ENCODE peak calls at places on chromosomes 5 and 9, in ten cellular contexts. W is GM12878, A is HCT116, D is suprapubic skin, J is adrenal gland, E is A549, U is NB4, I is Peyer's patch, P is transverse colon, T is IMR-90. H is an unnamed sample.
A peak's percentile ranks its signal among the peaks of the same experiment; 100 is the strongest.

GRCh38 chr9:734831-735511 is 106.5 kb upstream of the DMRT1 start:
- DNase-seq in W (no peak), A (no peak), D (no peak), J (no peak), E (no peak), U (no peak), I (no peak), P (no peak), T (peak; percentile 97), H (no peak)

GRCh38 chr9:19174127-19174921 is 47.0 kb upstream of the PLIN2 start:
- DNase-seq in W (peak; percentile 64), A (peak; percentile 34), D (peak; percentile 84), J (peak; percentile 80), E (peak; percentile 66), U (peak; percentile 98), I (no peak), P (peak; percentile 56), T (peak; percentile 93), H (no peak)

GRCh38 chr5:10490927-10491672 is 49.4 kb downstream of the ROPN1L start:
- DNase-seq in W (no peak), A (no peak), D (no peak), J (no peak), E (no peak), U (no peak), I (no peak), P (no peak), T (no peak), H (peak; percentile 40)

GRCh38 chr5:172370648-172371248 is 83.6 kb downstream of the SH3PXD2B start:
- DNase-seq in W (no peak), A (peak; percentile 33), D (no peak), J (peak; percentile 78), E (peak; percentile 23), U (peak; percentile 61), I (peak; percentile 20), P (no peak), T (peak; percentile 71), H (no peak)

GRCh38 chr9:4182831-4183230 is 117.0 kb downstream of the GLIS3 start:
- DNase-seq in W (no peak), A (no peak), D (no peak), J (no peak), E (no peak), U (no peak), I (no peak), P (no peak), T (no peak), H (no peak)

GRCh38 chr5:141105350-141105749 is 5.1 kb downstream of the PCDHB3 start:
- DNase-seq in W (no peak), A (no peak), D (no peak), J (no peak), E (no peak), U (no peak), I (no peak), P (no peak), T (no peak), H (no peak)

GRCh38 chr9:137870432-137870831 is 7.2 kb upstream of the CACNA1B start:
- DNase-seq in W (no peak), A (no peak), D (no peak), J (no peak), E (no peak), U (no peak), I (no peak), P (no peak), T (no peak), H (no peak)

GRCh38 chr5:167967494-167968180 is 323.8 kb upstream of the WWC1 start:
- DNase-seq in W (no peak), A (no peak), D (no peak), J (no peak), E (no peak), U (no peak), I (no peak), P (no peak), T (no peak), H (no peak)

GRCh38 chr9:135704366-135704947 is 2.5 kb downstream of the KCNT1 start:
- DNase-seq in W (no peak), A (no peak), D (no peak), J (no peak), E (no peak), U (no peak), I (no peak), P (no peak), T (no peak), H (peak; percentile 83)

GRCh38 chr5:107619781-107620180 is 51.0 kb downstream of the EFNA5 start:
- DNase-seq in W (no peak), A (no peak), D (no peak), J (no peak), E (no peak), U (no peak), I (no peak), P (no peak), T (no peak), H (no peak)

DNA sequence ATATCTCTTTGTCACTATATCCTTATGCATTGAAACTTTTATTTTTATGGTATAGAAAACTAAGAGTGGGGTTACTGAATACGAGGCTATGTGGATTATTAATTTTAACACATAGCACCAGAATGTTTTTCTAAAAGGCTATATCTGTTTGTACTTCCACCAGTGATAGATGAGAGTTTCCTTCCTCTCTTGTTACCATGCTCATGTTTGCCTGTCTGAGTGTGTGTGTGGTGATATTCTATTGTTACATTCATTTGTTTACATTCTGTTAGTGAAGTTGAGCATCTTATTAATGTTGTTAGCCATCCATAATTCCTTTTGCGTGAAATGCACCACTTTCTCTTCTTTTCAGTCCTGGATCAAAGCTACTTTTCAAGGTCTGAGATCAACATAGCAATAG is 54.1 kb upstream of the ALDH1A1 start:
- DNase-seq in W (no peak), A (no peak), D (no peak), J (no peak), E (no peak), U (no peak), I (no peak), P (no peak), T (no peak), H (no peak)
- TF ChIP-seq POLR2A in W (no peak), A (no peak), D (no peak), J (no peak), E (no peak), U (no peak), I (no peak), P (no peak), T (no peak), H (no peak)

DNA sequence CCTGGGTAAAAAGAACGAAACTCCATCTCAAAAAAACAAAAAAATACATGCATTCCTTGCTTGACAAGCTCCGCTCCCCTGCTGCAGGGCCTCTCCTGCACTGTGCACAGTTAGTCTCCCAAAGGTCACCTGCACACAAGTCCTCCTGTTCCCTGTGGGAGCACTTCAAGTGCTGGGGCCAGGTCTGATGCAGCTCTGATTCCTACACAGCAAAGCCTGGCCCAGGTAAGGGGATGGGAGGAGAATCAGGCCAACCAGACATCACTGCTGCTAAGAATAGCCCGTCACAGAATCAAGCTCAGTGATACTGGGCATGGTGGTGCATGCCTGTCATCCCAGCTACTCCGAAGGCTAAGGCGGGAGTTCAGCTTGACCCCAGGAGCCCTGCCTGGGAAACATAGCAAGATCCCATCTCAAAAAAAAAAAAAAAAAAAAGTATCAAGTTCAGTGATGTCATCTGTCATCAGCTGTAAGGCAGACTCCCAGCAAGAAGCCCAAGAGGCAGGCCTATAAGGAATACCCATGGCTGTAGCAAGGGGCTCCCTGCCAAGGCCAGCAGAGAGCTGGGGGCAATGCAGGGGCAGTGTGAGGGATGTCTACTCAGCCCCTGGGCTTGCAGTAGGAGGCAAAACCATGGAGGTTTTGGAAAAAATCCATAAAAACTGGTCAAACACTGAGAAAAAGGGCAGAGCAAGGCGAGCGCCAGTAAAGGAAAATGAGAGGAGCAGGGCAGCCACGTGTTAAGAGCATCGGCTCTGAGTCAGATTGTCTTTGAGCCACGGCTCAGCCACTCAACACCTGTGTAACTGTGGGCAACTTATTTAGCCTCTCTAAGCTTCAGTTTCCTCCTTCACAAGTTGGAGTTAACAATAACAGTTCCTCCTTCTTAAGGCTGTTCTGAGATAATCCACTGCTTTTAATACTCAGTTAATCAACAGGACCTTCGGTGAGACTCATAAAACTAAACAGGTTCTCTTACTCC is 3.2 kb downstream of the TPM2 start:
- DNase-seq in W (no peak), A (no peak), D (no peak), J (no peak), E (no peak), U (no peak), I (no peak), P (no peak), T (peak; percentile 60), H (no peak)
- H3K4me3 ChIP-seq in W (no peak overlapping the region), A (no peak overlapping the region), D (peak overlapping the region; percentile 65), J (no peak overlapping the region), E (no peak overlapping the region), U (no peak overlapping the region), I (peak overlapping the region; percentile 69), P (peak overlapping the region; percentile 75), T (peak overlapping the region; percentile 26), H (no peak overlapping the region)

DNA sequence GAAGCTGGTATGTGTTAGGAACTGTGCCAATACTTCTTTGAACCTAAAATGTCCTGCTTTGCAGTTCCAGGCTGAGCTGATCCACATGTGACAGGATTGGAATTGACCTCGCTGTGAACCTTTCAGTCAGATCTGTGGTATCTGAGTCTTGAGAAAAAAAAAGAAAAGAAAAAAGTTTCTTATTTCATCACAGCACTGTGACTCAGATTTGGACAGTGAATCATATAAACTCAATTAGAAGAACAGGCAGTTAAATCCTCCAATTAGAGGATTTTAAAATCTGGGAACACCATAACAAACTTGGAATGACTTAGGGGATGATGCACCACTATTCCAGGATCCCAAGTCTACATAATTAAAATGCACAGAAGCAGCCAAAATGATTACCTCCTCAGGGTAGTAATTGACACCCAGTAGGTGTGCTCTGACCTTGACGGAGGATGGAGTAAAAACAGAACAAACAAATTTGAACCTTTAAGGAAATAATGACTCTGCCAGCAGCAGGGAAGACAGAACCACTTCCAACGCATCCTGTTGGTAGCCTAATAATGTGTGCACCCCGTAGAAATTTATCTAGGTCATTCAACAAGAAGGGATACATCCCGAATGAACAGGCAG is 57.8 kb upstream of the RAI14 start:
- DNase-seq in W (no peak), A (peak; percentile 35), D (no peak), J (peak; percentile 87), E (peak; percentile 78), U (no peak), I (no peak), P (no peak), T (peak; percentile 96), H (no peak)
- TF ChIP-seq POLR2A in W (no peak), A (no peak), D (no peak), J (no peak), E (no peak), U (no peak), I (no peak), P (no peak), T (no peak), H (no peak)

DNA sequence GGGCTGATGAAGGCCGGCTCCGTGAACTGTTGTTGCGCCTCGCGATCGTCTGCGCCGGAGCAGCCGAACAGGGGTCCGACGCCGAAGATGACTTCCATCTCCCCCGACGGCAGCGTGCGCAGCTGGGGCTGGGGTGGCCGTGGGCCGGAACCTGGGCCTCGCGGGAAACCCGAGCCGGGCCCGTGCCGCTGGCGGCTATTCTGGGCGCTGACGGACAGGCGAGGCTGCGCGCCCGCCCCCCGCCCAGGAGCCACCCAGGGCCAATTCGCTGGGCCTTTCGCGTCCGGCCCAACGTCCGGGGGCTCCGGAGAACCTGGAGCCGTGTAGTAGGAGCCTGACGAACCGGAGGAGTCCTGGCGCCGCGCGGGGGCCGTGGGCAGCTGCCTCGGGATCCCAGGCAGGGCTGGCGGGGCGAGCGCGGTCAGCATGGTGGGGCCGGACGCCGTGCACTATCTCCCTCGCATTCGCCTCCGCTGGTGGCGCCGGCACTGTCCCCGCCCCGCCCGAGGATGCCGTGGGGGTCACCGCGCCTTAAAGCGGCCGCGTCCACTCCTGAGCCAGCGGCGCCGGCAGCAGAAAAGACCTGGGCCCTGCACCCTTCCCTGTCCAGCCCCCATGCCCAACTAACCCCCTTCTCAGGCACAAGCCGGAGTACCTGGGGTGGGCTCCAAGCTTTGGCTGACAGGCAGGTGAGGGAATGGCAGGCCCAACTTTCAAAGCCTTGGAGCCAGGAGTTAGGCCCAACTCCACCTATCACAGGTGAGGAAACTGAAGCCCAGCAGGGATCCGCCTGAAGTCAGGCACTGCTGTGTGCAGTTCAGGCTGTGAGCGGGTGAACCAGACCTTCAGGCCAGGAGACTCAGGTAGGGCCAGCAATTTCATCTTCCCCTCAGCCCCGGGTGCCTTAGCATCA is at the start of gene PROB1:
- DNase-seq in W (no peak), A (no peak), D (peak; percentile 79), J (peak; percentile 81), E (no peak), U (no peak), I (no peak), P (no peak), T (no peak), H (peak; percentile 82)
- H3K4me3 ChIP-seq in W (peak within 1 kb of the TSS; percentile 87), A (no peak within 1 kb of the TSS), D (peak within 1 kb of the TSS; percentile 56), J (peak within 1 kb of the TSS; percentile 42), E (no peak within 1 kb of the TSS), U (no peak within 1 kb of the TSS), I (peak within 1 kb of the TSS; percentile 53), P (peak within 1 kb of the TSS; percentile 44), T (peak within 1 kb of the TSS; percentile 24), H (peak within 1 kb of the TSS; percentile 52)